ENCODE peak calls at places on chromosomes 6 and 20, in six cellular contexts. I is mesenchymal stem cell, Z is IMR-90, C is H1, Y is H9, H is trophoblast cell. M is an unnamed sample.

GRCh38 chr6:130927305-130927704 is 100.1 kb downstream of the SMLR1 start:
- DNase-seq in I (no peak), Z (no peak), C (no peak), Y (no peak), H (no peak), M (peak)

GRCh38 chr20:32465092-32465900 is 107.2 kb downstream of the ASXL1 start:
- DNase-seq in I (peak), Z (peak), C (no peak), Y (no peak), H (peak), M (no peak)

GRCh38 chr6:22146581-22147468 is 150.0 kb downstream of the PRL start:
- DNase-seq in I (no peak), Z (no peak), C (no peak), Y (no peak), H (no peak), M (no peak)

GRCh38 chr6:135148889-135149288 is 32.2 kb upstream of the MYB start:
- DNase-seq in I (no peak), Z (no peak), C (no peak), Y (no peak), H (no peak), M (no peak)

GRCh38 chr6:121216928-121217327 is 117.4 kb downstream of the TBC1D32 start:
- DNase-seq in I (peak), Z (peak), C (no peak), Y (no peak), H (no peak), M (no peak)

GRCh38 chr6:52361347-52361944 is 505 bp upstream of the PAQR8 start:
- DNase-seq in I (peak), Z (peak), C (no peak), Y (no peak), H (no peak), M (no peak)

GRCh38 chr20:46943861-46944591 is 49.4 kb downstream of the EYA2 start:
- DNase-seq in I (no peak), Z (no peak), C (no peak), Y (no peak), H (no peak), M (no peak)

GRCh38 chr20:24870876-24871275 is 78.2 kb upstream of the CST7 start:
- DNase-seq in I (no peak), Z (no peak), C (no peak), Y (no peak), H (no peak), M (no peak)

GRCh38 chr6:170461556-170462365 is 91.3 kb downstream of the PSMB1 start:
- DNase-seq in I (no peak), Z (no peak), C (no peak), Y (no peak), H (no peak), M (no peak)

GRCh38 chr6:134381926-134382325 is 64.0 kb upstream of the SGK1 start:
- DNase-seq in I (no peak), Z (no peak), C (no peak), Y (no peak), H (no peak), M (no peak)

DNA sequence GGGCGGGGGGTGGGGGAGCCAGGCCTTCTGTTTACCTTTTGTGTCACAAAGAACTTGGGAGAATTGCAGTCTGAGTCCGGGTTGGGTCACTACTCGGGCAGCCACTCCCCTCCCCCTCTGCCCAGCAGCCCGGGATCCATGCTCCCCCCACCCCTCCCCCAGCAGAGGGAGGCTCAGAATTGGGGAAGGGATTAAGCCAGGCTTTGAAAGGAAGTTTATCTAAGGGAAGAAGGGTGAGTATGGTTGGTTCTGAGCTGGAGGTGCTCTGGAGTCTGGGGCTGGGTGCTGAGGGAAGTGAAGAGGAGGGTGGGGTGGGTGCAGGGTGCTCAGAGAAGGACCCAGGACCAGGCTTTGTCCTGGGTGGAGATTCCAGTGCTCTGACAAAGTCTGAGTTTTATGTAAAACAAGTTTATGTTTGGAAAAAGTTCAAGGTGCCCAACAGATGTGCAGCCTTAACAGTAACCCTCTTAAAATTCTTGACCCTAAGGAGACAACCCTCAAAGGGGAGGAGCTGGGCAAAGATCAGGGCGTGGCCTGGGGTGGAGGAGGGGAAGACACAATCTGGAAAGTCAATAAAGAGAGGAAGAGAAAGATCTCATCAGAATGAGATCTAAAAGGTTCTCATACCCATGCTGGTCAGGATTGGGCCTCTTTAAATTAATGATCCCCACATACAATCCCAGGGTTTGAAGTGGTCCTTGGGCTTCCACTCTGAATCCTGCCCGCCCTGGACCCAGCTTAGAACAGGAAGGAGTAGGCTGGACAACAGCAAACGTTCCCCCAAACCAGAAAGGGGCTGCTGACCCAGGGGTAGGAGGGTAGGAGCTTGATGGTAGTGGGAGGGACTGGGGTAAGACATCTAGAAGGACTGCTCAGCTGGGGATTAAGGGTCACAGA is 32.8 kb downstream of the FOXP4 start:
- DNase-seq in I (peak), Z (peak), C (no peak), Y (peak), H (no peak), M (peak)
- H2AK5ac ChIP-seq in I (peak), Z (peak), C (peak), Y (no peak), H (no peak), M (no peak)

GRCh38 chr6:89081423-89082322 is 1.1 kb downstream of the PNRC1 start:
- DNase-seq in I (peak), Z (peak), C (peak), Y (peak), H (peak), M (peak)
- H2BK5ac ChIP-seq in I (peak), Z (peak), C (peak), Y (peak), H (peak), M (peak)

GRCh38 chr6:91717094-91717493 is 1130.2 kb upstream of the MAP3K7 start:
- DNase-seq in I (no peak), Z (no peak), C (no peak), Y (no peak), H (no peak), M (no peak)
- H4K91ac ChIP-seq in I (no peak), Z (no peak), C (no peak), Y (no peak), H (no peak), M (no peak)

GRCh38 chr20:33674294-33675126 is at the start of gene NECAB3:
- DNase-seq in I (peak), Z (peak), C (no peak), Y (peak), H (peak), M (peak)

GRCh38 chr20:33673411-33674293 is 576 bp downstream of the NECAB3 start:
- DNase-seq in I (peak), Z (peak), C (no peak), Y (no peak), H (no peak), M (no peak)

GRCh38 chr20:33672426-33673114 is 1.7 kb downstream of the NECAB3 start:
- DNase-seq in I (peak), Z (no peak), C (no peak), Y (no peak), H (no peak), M (no peak)

GRCh38 chr20:33671573-33672288 is 2.5 kb downstream of the NECAB3 start:
- DNase-seq in I (no peak), Z (no peak), C (no peak), Y (no peak), H (no peak), M (no peak)

DNA sequence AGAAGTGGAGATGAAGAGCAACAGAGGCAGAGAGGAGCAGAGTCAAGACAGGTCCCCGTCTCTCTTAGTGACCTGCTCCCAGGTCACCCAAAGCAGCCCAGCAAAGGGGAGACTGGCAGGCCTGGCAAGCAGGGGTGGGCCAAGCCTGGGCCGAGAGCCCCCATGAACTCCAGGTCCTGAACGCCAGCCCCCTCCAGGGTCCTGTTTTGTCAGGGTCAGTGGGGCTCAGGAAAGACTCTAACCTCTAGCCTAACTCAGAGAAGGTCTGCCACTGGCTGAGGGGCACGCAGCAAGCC is 1.2 kb downstream of the NECAB3 start:
- DNase-seq in I (no peak), Z (no peak), C (no peak), Y (no peak), H (no peak), M (no peak)
- H2AK5ac ChIP-seq in I (peak), Z (peak), C (peak), Y (no peak), H (peak), M (peak)

GRCh38 chr20:55650609-55651228 is 354.6 kb downstream of the CBLN4 start:
- DNase-seq in I (no peak), Z (no peak), C (no peak), Y (no peak), H (no peak), M (no peak)
- H2BK5ac ChIP-seq in I (no peak), Z (no peak), C (no peak), Y (no peak), H (no peak), M (no peak)

GRCh38 chr6:115814907-115815306 is 245.8 kb downstream of the FRK start:
- DNase-seq in I (no peak), Z (no peak), C (no peak), Y (no peak), H (no peak), M (no peak)

GRCh38 chr6:115811511-115811910 is 249.2 kb downstream of the FRK start:
- DNase-seq in I (no peak), Z (no peak), C (no peak), Y (no peak), H (no peak), M (no peak)
- H4K91ac ChIP-seq in I (no peak), Z (no peak), C (no peak), Y (no peak), H (no peak), M (no peak)

DNA sequence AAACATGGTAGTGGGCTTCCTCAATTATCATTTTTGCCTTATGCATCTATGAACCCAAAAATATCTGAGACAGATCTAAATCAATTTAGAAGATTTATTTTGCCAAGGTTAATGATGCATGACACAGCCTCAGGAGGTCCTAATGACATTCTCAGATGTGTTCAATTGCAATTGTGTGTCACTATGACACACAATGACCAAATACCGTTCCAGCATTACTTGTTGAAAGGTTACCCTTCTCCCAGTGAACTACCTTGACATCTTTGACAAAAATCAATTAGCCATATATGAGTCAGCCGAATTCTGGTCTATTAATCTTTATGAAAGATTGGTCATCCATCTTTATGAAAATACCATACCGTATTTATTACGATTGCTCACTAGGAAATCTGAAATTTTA is 592.5 kb upstream of the GJE1 start:
- DNase-seq in I (no peak), Z (no peak), C (no peak), Y (no peak), H (no peak), M (no peak)
- H2AK5ac ChIP-seq in I (no peak), Z (no peak), C (no peak), Y (no peak), H (no peak), M (no peak)

GRCh38 chr20:14333734-14334133 is 3.7 kb downstream of the FLRT3 start:
- DNase-seq in I (no peak), Z (no peak), C (no peak), Y (no peak), H (no peak), M (no peak)

GRCh38 chr20:14335122-14335521 is 2.3 kb downstream of the FLRT3 start:
- DNase-seq in I (no peak), Z (no peak), C (no peak), Y (no peak), H (no peak), M (no peak)

GRCh38 chr20:14334306-14334930 is 3.0 kb downstream of the FLRT3 start:
- DNase-seq in I (peak), Z (peak), C (peak), Y (peak), H (no peak), M (peak)

GRCh38 chr20:14331671-14332070 is 5.7 kb downstream of the FLRT3 start:
- DNase-seq in I (no peak), Z (no peak), C (no peak), Y (no peak), H (no peak), M (no peak)

DNA sequence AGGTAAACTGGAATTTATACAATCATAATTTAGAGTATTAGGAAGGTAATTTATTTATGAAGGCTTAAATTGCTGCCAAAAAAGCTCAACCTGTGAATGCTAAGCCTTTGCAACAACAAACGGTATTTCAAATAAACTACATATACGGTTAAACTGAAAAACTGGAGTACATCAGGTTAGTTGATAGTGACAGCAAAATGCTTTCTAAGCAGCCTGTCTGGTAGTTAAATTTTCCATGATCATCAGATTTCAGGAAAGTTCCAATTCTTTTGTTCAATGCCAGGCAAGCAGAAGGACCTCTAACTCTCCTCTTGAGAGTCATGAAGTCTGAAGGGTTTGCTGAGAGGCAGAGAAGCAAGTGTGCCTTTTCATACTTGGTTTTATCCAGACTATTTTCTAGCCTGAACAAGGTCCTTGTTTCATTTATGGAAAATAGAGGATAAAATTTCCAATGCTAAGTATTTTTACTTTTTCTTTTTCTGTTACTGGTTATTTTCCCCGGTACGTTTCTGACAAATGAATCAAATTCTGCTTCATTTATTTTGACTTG is 4.5 kb downstream of the FLRT3 start:
- DNase-seq in I (no peak), Z (no peak), C (no peak), Y (no peak), H (no peak), M (no peak)
- H2BK5ac ChIP-seq in I (no peak), Z (no peak), C (no peak), Y (no peak), H (no peak), M (no peak)